ENCODE peak calls at places on chromosomes 11 and 22, in eight cellular contexts. A is activated naive CD4-positive, alpha-beta T cell; J is colonic mucosa; V is central memory CD4-positive, alpha-beta T cell; N is activated CD4-positive, alpha-beta T cell treated with anti-CD3 and anti-CD28 coated beads, Interleukin-2, amount 50 U/mL, for 4 hours; L is ELR; M is lower leg skin; B is T-cell. I is an unnamed sample.

GRCh38 chr11:90855531-90855930 is 632.7 kb upstream of the CHORDC1 start:
- DNase-seq in L (no peak), J (no peak), B (no peak), V (no peak), A (no peak), M (no peak), N (no peak), I (no peak)

GRCh38 chr11:76164861-76165751 is 41.2 kb downstream of the WNT11 start:
- DNase-seq in A (no peak), V (no peak), J (no peak), M (no peak), N (no peak), B (no peak), L (no peak), I (no peak)

GRCh38 chr11:73528420-73528819 is 69.5 kb downstream of the FAM168A start:
- DNase-seq in L (no peak), B (no peak), V (no peak), A (no peak), J (no peak), N (no peak), M (no peak), I (no peak)

GRCh38 chr22:26777402-26777801 is 120.0 kb downstream of the MIAT start:
- DNase-seq in J (no peak), L (peak), A (no peak), M (peak), B (no peak), V (no peak), N (no peak), I (peak)

GRCh38 chr11:22079133-22079847 is 113.6 kb upstream of the ANO5 start:
- DNase-seq in V (no peak), B (no peak), L (no peak), J (no peak), A (no peak), M (no peak), N (no peak), I (no peak)

GRCh38 chr11:122102426-122102825 is 13.6 kb downstream of the BLID start:
- DNase-seq in J (no peak), A (no peak), N (no peak), B (no peak), M (no peak), V (no peak), L (peak), I (no peak)

GRCh38 chr11:68707527-68707926 is 23.2 kb downstream of the GAL start:
- DNase-seq in M (no peak), A (no peak), L (no peak), B (no peak), V (no peak), J (no peak), N (no peak), I (no peak)

GRCh38 chr22:42862045-42862734 is 5.1 kb upstream of the ARFGAP3 start:
- DNase-seq in B (no peak), N (no peak), L (peak), M (no peak), A (no peak), V (no peak), J (no peak), I (peak)

GRCh38 chr11:122209619-122210377 is 93.8 kb upstream of the BLID start:
- DNase-seq in A (no peak), B (no peak), L (peak), V (no peak), J (peak), N (no peak), M (peak), I (peak)

GRCh38 chr11:2420502-2421225 is 20.1 kb downstream of the TSSC4 start:
- DNase-seq in J (peak), B (peak), N (peak), M (no peak), V (peak), A (peak), L (peak), I (peak)

I was measured in M059J.